ENCODE peak calls at places on chromosome 2, in five cellular contexts. Q is stimulated activated CD4-positive, alpha-beta T cell treated with anti-CD3 and anti-CD28 coated beads, TNF-alpha, amount 100 ng/mL, for 24 hours; A is SHP77; G is COR-L47; Y is HFF-Myc. B is an unnamed sample.
A peak's percentile ranks its signal among the peaks of the same experiment; 100 is the strongest.

GRCh38 chr2:39606585-39606984 is 59.1 kb upstream of the TMEM178A start:
- DNase-seq in Q (no peak), A (no peak), G (no peak), Y (no peak), B (no peak)

GRCh38 chr2:165576409-165576808 is 106.9 kb downstream of the CSRNP3 start:
- DNase-seq in Q (no peak), A (no peak), G (no peak), Y (no peak), B (no peak)

GRCh38 chr2:60361498-60361897 is 192.0 kb downstream of the BCL11A start:
- DNase-seq in Q (no peak), A (no peak), G (no peak), Y (no peak), B (no peak)

GRCh38 chr2:233468746-233469110 is 97.9 kb downstream of the USP40 start:
- DNase-seq in Q (no peak), A (no peak), G (no peak), Y (no peak), B (no peak)

GRCh38 chr2:111662039-111662740 is 221.8 kb downstream of the ANAPC1 start:
- DNase-seq in Q (no peak), A (no peak), G (no peak), Y (no peak), B (no peak)

GRCh38 chr2:20488136-20488705 is 41.3 kb downstream of the RHOB start:
- DNase-seq in Q (no peak), A (no peak), G (no peak), Y (no peak), B (no peak)

GRCh38 chr2:41791523-41791922 is 256.3 kb upstream of the PKDCC start:
- DNase-seq in Q (no peak), A (no peak), G (no peak), Y (peak; percentile 10), B (peak; percentile 59)

GRCh38 chr2:42830922-42831574 is 38.7 kb upstream of the HAAO start:
- DNase-seq in Q (no peak), A (no peak), G (no peak), Y (no peak), B (peak; percentile 28)

GRCh38 chr2:134866498-134867099 is 28.2 kb downstream of the ACMSD start:
- DNase-seq in Q (no peak), A (no peak), G (no peak), Y (no peak), B (no peak)

B was measured in testis.